ENCODE peak calls at places on chromosomes 6 and 20, in nine cellular contexts. N, V, Z, A, X, Y, D, K and B are unnamed samples.

GRCh38 chr6:39855356-39855995 is 63.3 kb downstream of the DAAM2 start:
- DNase-seq in D (no peak), A (no peak), N (no peak), Y (no peak), V (no peak), K (peak; percentile 22), X (no peak), Z (no peak), B (no peak)

GRCh38 chr6:33235221-33235634 is 26.9 kb downstream of the RING1 start:
- DNase-seq in N (no peak), Y (no peak), V (no peak), X (no peak), D (no peak), A (no peak), K (no peak), Z (no peak), B (no peak)

GRCh38 chr20:63860325-63861051 is 810 bp upstream of the ABHD16B start:
- DNase-seq in N (no peak), A (no peak), K (no peak), D (no peak), V (no peak), X (no peak), Z (no peak), Y (peak; percentile 45), B (peak; percentile 67)

GRCh38 chr6:121848523-121849255 is 413.2 kb downstream of the GJA1 start:
- DNase-seq in Y (no peak), X (no peak), Z (no peak), K (peak; percentile 11), N (no peak), V (no peak), A (no peak), D (no peak), B (peak; percentile 95)

GRCh38 chr6:150894935-150895686 is 29.6 kb downstream of the MTHFD1L start:
- DNase-seq in A (no peak), Y (no peak), V (peak; percentile 42), X (no peak), D (no peak), K (peak; percentile 62), N (peak; percentile 24), Z (no peak), B (no peak)

GRCh38 chr6:126890055-126890454 is 228.4 kb upstream of the RSPO3 start:
- DNase-seq in V (no peak), N (no peak), D (no peak), Z (no peak), K (no peak), Y (no peak), X (no peak), A (no peak), B (peak; percentile 4)

GRCh38 chr20:1375515-1375914 is 17.3 kb downstream of the FKBP1A start:
- DNase-seq in N (no peak), V (no peak), K (peak; percentile 93), X (no peak), A (no peak), D (no peak), Z (no peak), Y (no peak), B (no peak)

GRCh38 chr20:31605031-31605901 is at the start of gene ID1:
- DNase-seq in D (peak; percentile 95), Z (peak; percentile 98), A (peak; percentile 68), K (peak; percentile 93), N (peak; percentile 93), V (peak; percentile 98), X (peak; percentile 95), Y (peak; percentile 95), B (peak; percentile 99)

GRCh38 chr20:5316188-5317158 is at the start of gene PROKR2:
- DNase-seq in D (no peak), Z (no peak), A (no peak), V (no peak), X (no peak), K (no peak), N (no peak), Y (no peak), B (no peak)

GRCh38 chr6:11976489-11976888 is 35.6 kb upstream of the HIVEP1 start:
- DNase-seq in Y (no peak), D (no peak), N (no peak), V (no peak), X (no peak), Z (no peak), K (no peak), A (no peak), B (no peak)

GRCh38 chr6:3852391-3852790 is 3.2 kb downstream of the FAM50B start:
- DNase-seq in K (no peak), X (no peak), Z (no peak), V (no peak), Y (no peak), N (no peak), A (no peak), D (no peak), B (no peak)

GRCh38 chr6:5390177-5390576 is 128.9 kb downstream of the FARS2 start:
- DNase-seq in V (no peak), D (no peak), K (no peak), A (no peak), X (no peak), N (no peak), Z (no peak), Y (no peak), B (no peak)

GRCh38 chr20:37823276-37823980 is 79.5 kb upstream of the VSTM2L start:
- DNase-seq in V (no peak), Y (no peak), N (no peak), D (no peak), Z (no peak), K (peak; percentile 59), X (no peak), A (no peak), B (no peak)

GRCh38 chr6:33091957-33092356 is 16.2 kb downstream of the HLA-DPB1 start:
- DNase-seq in Z (no peak), X (peak; percentile 8), Y (peak; percentile 54), A (no peak), D (peak; percentile 69), V (peak; percentile 15), K (no peak), N (peak; percentile 33), B (peak; percentile 40)

GRCh38 chr6:3798211-3798909 is 46.8 kb upstream of the PXDC1 start:
- DNase-seq in X (no peak), K (no peak), D (no peak), Z (no peak), N (no peak), V (no peak), A (no peak), Y (no peak), B (peak; percentile 86)

GRCh38 chr6:52724406-52725121 is 38.7 kb downstream of the GSTA2 start:
- DNase-seq in Y (peak; percentile 94), A (no peak), D (peak; percentile 82), Z (peak; percentile 44), V (peak; percentile 68), K (peak; percentile 60), X (peak; percentile 63), N (peak; percentile 61), B (peak; percentile 83)

GRCh38 chr6:128504003-128504654 is 16.3 kb downstream of the PTPRK start:
- DNase-seq in N (no peak), D (no peak), Z (no peak), V (no peak), X (no peak), K (no peak), Y (no peak), A (no peak), B (no peak)

GRCh38 chr6:128508588-128509296 is 11.7 kb downstream of the PTPRK start:
- DNase-seq in N (no peak), Y (no peak), K (peak; percentile 93), Z (no peak), V (peak; percentile 86), A (no peak), D (no peak), X (peak; percentile 61), B (no peak)

GRCh38 chr6:128507337-128508310 is 12.8 kb downstream of the PTPRK start:
- DNase-seq in K (peak; percentile 79), Z (no peak), N (no peak), X (no peak), Y (peak; percentile 34), A (no peak), D (no peak), V (peak; percentile 47), B (no peak)

GRCh38 chr6:128509709-128510108 is 10.7 kb downstream of the PTPRK start:
- DNase-seq in Y (no peak), D (no peak), A (no peak), Z (no peak), X (no peak), V (no peak), N (no peak), K (no peak), B (no peak)

DNA sequence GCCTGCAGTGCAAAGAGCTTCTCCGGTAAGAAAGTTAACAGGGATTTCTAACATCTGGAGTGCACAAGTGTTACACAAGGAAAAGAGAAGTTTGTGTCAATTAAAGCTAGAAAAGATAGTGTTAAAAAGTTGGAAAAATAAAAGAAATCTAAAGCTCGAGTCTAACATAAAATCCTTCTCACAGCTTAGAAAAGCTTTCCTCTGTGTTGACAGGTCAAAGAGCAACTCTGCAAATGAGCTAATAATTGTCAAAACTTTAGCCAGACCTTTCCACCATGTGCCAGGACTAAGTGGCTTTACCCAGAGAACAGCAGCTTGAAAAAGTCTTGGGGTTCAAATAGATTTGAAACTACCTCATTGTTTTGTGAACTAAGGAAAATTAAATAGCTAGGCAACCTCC is 14.8 kb downstream of the PTPRK start:
- DNase-seq in K (no peak), Z (no peak), D (no peak), X (no peak), A (no peak), V (no peak), N (no peak), Y (no peak), B (no peak)
- H3K4me3 ChIP-seq in K (no peak overlapping the region), Z (no peak overlapping the region), D (no peak overlapping the region), X (no peak overlapping the region), A (no peak overlapping the region), V (no peak overlapping the region), N (no peak overlapping the region), Y (no peak overlapping the region), B (no peak overlapping the region)

GRCh38 chr6:43781941-43782704 is 12.1 kb downstream of the VEGFA start:
- DNase-seq in N (no peak), D (no peak), Z (no peak), V (no peak), A (no peak), X (no peak), Y (peak; percentile 85), K (no peak), B (no peak)
- TF ChIP-seq POLR2A in N (no peak), D (no peak), Z (no peak), V (no peak), A (no peak), X (no peak), Y (no peak), K (no peak), B (no peak)

DNA sequence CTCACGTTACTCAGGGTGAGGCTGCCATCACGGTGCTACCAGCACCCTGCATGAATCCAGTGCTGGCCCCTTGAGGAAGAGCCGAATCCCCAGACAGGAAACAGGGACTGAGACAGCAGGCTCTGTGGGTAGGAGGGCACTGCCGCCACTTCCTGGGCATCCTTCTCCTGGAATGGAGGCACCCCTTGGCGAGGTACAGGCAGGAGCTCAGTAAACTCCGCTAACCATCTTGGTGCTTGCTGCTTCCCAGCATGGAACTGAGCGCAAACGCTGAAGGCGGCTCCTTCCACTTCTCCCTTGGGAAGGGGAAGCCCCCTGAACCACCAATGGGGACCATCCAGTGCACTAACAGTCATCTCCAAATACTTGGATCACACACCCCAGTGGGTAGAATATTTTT is 13.5 kb upstream of the CCDC167 start:
- DNase-seq in N (no peak), D (no peak), Y (no peak), K (no peak), X (no peak), V (no peak), Z (no peak), A (no peak), B (no peak)
- H3K4me1 ChIP-seq in N (peaks cover 3% of the 10 kb centered on the region), D (peaks cover 6% of the 10 kb centered on the region), Y (peaks cover 13% of the 10 kb centered on the region), K (peaks cover 3% of the 10 kb centered on the region), X (no peaks in the 10 kb centered on the region), V (peaks cover 11% of the 10 kb centered on the region), Z (peaks cover 16% of the 10 kb centered on the region), A (peaks cover 25% of the 10 kb centered on the region), B (peaks cover 9% of the 10 kb centered on the region)

GRCh38 chr6:14549319-14549770 is 431.8 kb downstream of the CD83 start:
- DNase-seq in Y (peak; percentile 13), Z (no peak), D (no peak), N (no peak), A (no peak), K (no peak), V (no peak), X (no peak), B (no peak)
- H3K4me3 ChIP-seq in Y (no peak overlapping the region), Z (no peak overlapping the region), D (no peak overlapping the region), N (no peak overlapping the region), A (no peak overlapping the region), K (no peak overlapping the region), V (no peak overlapping the region), X (no peak overlapping the region), B (no peak overlapping the region)